ENCODE peak calls at places on chromosomes 3 and 15, in six cellular contexts. One of them, this sample, is unnamed.

GRCh38 chr3:65847947-65848346 is 190.8 kb downstream of the MAGI1 start:
- DNase-seq in AG04449: no peak
- DNase-seq in caudate nucleus: no peak
- DNase-seq in lung: no peak
- DNase-seq in NCI-H1694: no peak
- DNase-seq in T follicular helper cell: no peak
- DNase-seq in this sample: no peak

GRCh38 chr3:117761992-117762944 is 1052.7 kb downstream of the TUSC7 start:
- DNase-seq in AG04449: no peak
- DNase-seq in caudate nucleus: peak
- DNase-seq in lung: no peak
- DNase-seq in NCI-H1694: no peak
- DNase-seq in T follicular helper cell: no peak
- DNase-seq in this sample: no peak

GRCh38 chr15:43266834-43267233 is at the start of gene TGM5:
- DNase-seq in AG04449: no peak
- DNase-seq in caudate nucleus: no peak
- DNase-seq in lung: no peak
- DNase-seq in NCI-H1694: no peak
- DNase-seq in T follicular helper cell: no peak
- DNase-seq in this sample: no peak

GRCh38 chr3:161349529-161350278 is 21.6 kb downstream of the SPTSSB start:
- DNase-seq in AG04449: peak
- DNase-seq in caudate nucleus: no peak
- DNase-seq in lung: no peak
- DNase-seq in NCI-H1694: no peak
- DNase-seq in T follicular helper cell: no peak
- DNase-seq in this sample: peak

GRCh38 chr3:188323067-188323842 is 169.3 kb downstream of the LPP start:
- DNase-seq in AG04449: no peak
- DNase-seq in caudate nucleus: no peak
- DNase-seq in lung: no peak
- DNase-seq in NCI-H1694: no peak
- DNase-seq in T follicular helper cell: peak
- DNase-seq in this sample: no peak

GRCh38 chr3:78963771-78964170 is 804.0 kb downstream of the ROBO1 start:
- DNase-seq in AG04449: no peak
- DNase-seq in caudate nucleus: no peak
- DNase-seq in lung: no peak
- DNase-seq in NCI-H1694: no peak
- DNase-seq in T follicular helper cell: no peak
- DNase-seq in this sample: no peak

GRCh38 chr15:48887144-48887543 is 9.2 kb downstream of the EID1 start:
- DNase-seq in AG04449: no peak
- DNase-seq in caudate nucleus: no peak
- DNase-seq in lung: no peak
- DNase-seq in NCI-H1694: no peak
- DNase-seq in T follicular helper cell: no peak
- DNase-seq in this sample: no peak

GRCh38 chr3:172134352-172134751 is 95.0 kb downstream of the FNDC3B start:
- DNase-seq in AG04449: no peak
- DNase-seq in caudate nucleus: no peak
- DNase-seq in lung: no peak
- DNase-seq in NCI-H1694: no peak
- DNase-seq in T follicular helper cell: no peak
- DNase-seq in this sample: no peak

GRCh38 chr3:35664460-35664919 is 25.2 kb downstream of the ARPP21 start:
- DNase-seq in AG04449: no peak
- DNase-seq in caudate nucleus: peak
- DNase-seq in lung: no peak
- DNase-seq in NCI-H1694: peak
- DNase-seq in T follicular helper cell: no peak
- DNase-seq in this sample: peak

GRCh38 chr15:91409430-91409829 is 309.4 kb downstream of the SV2B start:
- DNase-seq in AG04449: no peak
- DNase-seq in caudate nucleus: no peak
- DNase-seq in lung: no peak
- DNase-seq in NCI-H1694: no peak
- DNase-seq in T follicular helper cell: no peak
- DNase-seq in this sample: no peak

GRCh38 chr15:73305331-73306211 is 63.2 kb downstream of the HCN4 start:
- DNase-seq in AG04449: peak
- DNase-seq in caudate nucleus: no peak
- DNase-seq in lung: peak
- DNase-seq in NCI-H1694: peak
- DNase-seq in T follicular helper cell: no peak
- DNase-seq in this sample: peak

GRCh38 chr3:73719877-73720276 is 95.1 kb upstream of the PDZRN3 start:
- DNase-seq in AG04449: peak
- DNase-seq in caudate nucleus: no peak
- DNase-seq in lung: no peak
- DNase-seq in NCI-H1694: no peak
- DNase-seq in T follicular helper cell: no peak
- DNase-seq in this sample: no peak

GRCh38 chr3:65672876-65673815 is 365.6 kb downstream of the MAGI1 start:
- DNase-seq in AG04449: no peak
- DNase-seq in caudate nucleus: peak
- DNase-seq in lung: peak
- DNase-seq in NCI-H1694: no peak
- DNase-seq in T follicular helper cell: no peak
- DNase-seq in this sample: peak

GRCh38 chr3:127666684-127667083 is 6.1 kb upstream of the ABTB1 start:
- DNase-seq in AG04449: no peak
- DNase-seq in caudate nucleus: no peak
- DNase-seq in lung: no peak
- DNase-seq in NCI-H1694: no peak
- DNase-seq in T follicular helper cell: no peak
- DNase-seq in this sample: no peak

GRCh38 chr15:42584031-42584765 is 8.8 kb downstream of the STARD9 start:
- DNase-seq in AG04449: no peak
- DNase-seq in caudate nucleus: no peak
- DNase-seq in lung: no peak
- DNase-seq in NCI-H1694: no peak
- DNase-seq in T follicular helper cell: no peak
- DNase-seq in this sample: no peak